ENCODE peak calls at places on chromosome 4, in eight cellular contexts. One of them, this sample, is unnamed.

GRCh38 chr4:21139327-21139726 is 439.1 kb downstream of the PACRGL start:
- DNase-seq in GM20000: no peak
- DNase-seq in uterus: no peak
- DNase-seq in choroid plexus epithelial cell: no peak
- DNase-seq in neural progenitor cell: no peak
- DNase-seq in fibroblast of the aortic adventitia: no peak
- DNase-seq in transverse colon: no peak
- DNase-seq in adrenal gland: no peak
- DNase-seq in this sample: no peak

GRCh38 chr4:185512516-185512915 is 22.8 kb downstream of the PDLIM3 start:
- DNase-seq in GM20000: no peak
- DNase-seq in uterus: no peak
- DNase-seq in choroid plexus epithelial cell: peak
- DNase-seq in neural progenitor cell: no peak
- DNase-seq in fibroblast of the aortic adventitia: peak
- DNase-seq in transverse colon: no peak
- DNase-seq in adrenal gland: no peak
- DNase-seq in this sample: no peak

GRCh38 chr4:8544741-8545438 is 35.3 kb upstream of the GPR78 start:
- DNase-seq in GM20000: no peak
- DNase-seq in uterus: no peak
- DNase-seq in choroid plexus epithelial cell: peak
- DNase-seq in neural progenitor cell: no peak
- DNase-seq in fibroblast of the aortic adventitia: no peak
- DNase-seq in transverse colon: no peak
- DNase-seq in adrenal gland: no peak
- DNase-seq in this sample: no peak

GRCh38 chr4:87219648-87220093 is 747 bp downstream of the KLHL8 start:
- DNase-seq in GM20000: peak
- DNase-seq in uterus: peak
- DNase-seq in choroid plexus epithelial cell: peak
- DNase-seq in neural progenitor cell: peak
- DNase-seq in fibroblast of the aortic adventitia: no peak
- DNase-seq in transverse colon: peak
- DNase-seq in adrenal gland: peak
- DNase-seq in this sample: no peak

GRCh38 chr4:155889036-155889793 is 14.3 kb upstream of the TDO2 start:
- DNase-seq in GM20000: no peak
- DNase-seq in uterus: no peak
- DNase-seq in choroid plexus epithelial cell: peak
- DNase-seq in neural progenitor cell: no peak
- DNase-seq in fibroblast of the aortic adventitia: peak
- DNase-seq in transverse colon: no peak
- DNase-seq in adrenal gland: peak
- DNase-seq in this sample: no peak

GRCh38 chr4:59369228-59369627 is 1830.9 kb upstream of the ADGRL3 start:
- DNase-seq in GM20000: no peak
- DNase-seq in uterus: no peak
- DNase-seq in choroid plexus epithelial cell: no peak
- DNase-seq in neural progenitor cell: no peak
- DNase-seq in fibroblast of the aortic adventitia: no peak
- DNase-seq in transverse colon: no peak
- DNase-seq in adrenal gland: no peak
- DNase-seq in this sample: no peak

GRCh38 chr4:128979934-128980333 is 113.4 kb downstream of the SCLT1 start:
- DNase-seq in GM20000: no peak
- DNase-seq in uterus: no peak
- DNase-seq in choroid plexus epithelial cell: peak
- DNase-seq in neural progenitor cell: no peak
- DNase-seq in fibroblast of the aortic adventitia: peak
- DNase-seq in transverse colon: no peak
- DNase-seq in adrenal gland: peak
- DNase-seq in this sample: no peak

GRCh38 chr4:36230523-36230922 is 13.8 kb downstream of the ARAP2 start:
- DNase-seq in GM20000: no peak
- DNase-seq in uterus: no peak
- DNase-seq in choroid plexus epithelial cell: no peak
- DNase-seq in neural progenitor cell: no peak
- DNase-seq in fibroblast of the aortic adventitia: no peak
- DNase-seq in transverse colon: no peak
- DNase-seq in adrenal gland: no peak
- DNase-seq in this sample: no peak

GRCh38 chr4:2789801-2790582 is 2.9 kb upstream of the SH3BP2 start:
- DNase-seq in GM20000: no peak
- DNase-seq in uterus: no peak
- DNase-seq in choroid plexus epithelial cell: no peak
- DNase-seq in neural progenitor cell: no peak
- DNase-seq in fibroblast of the aortic adventitia: no peak
- DNase-seq in transverse colon: no peak
- DNase-seq in adrenal gland: no peak
- DNase-seq in this sample: peak

GRCh38 chr4:6320663-6321062 is 51.0 kb downstream of the WFS1 start:
- DNase-seq in GM20000: no peak
- DNase-seq in uterus: no peak
- DNase-seq in choroid plexus epithelial cell: no peak
- DNase-seq in neural progenitor cell: no peak
- DNase-seq in fibroblast of the aortic adventitia: no peak
- DNase-seq in transverse colon: no peak
- DNase-seq in adrenal gland: no peak
- DNase-seq in this sample: no peak

GRCh38 chr4:84751707-84752106 is 168.8 kb downstream of the CDS1 start:
- DNase-seq in GM20000: no peak
- DNase-seq in uterus: no peak
- DNase-seq in choroid plexus epithelial cell: peak
- DNase-seq in neural progenitor cell: no peak
- DNase-seq in fibroblast of the aortic adventitia: no peak
- DNase-seq in transverse colon: no peak
- DNase-seq in adrenal gland: no peak
- DNase-seq in this sample: no peak

GRCh38 chr4:115279300-115279699 is 165.9 kb upstream of the NDST4 start:
- DNase-seq in GM20000: no peak
- DNase-seq in uterus: no peak
- DNase-seq in choroid plexus epithelial cell: no peak
- DNase-seq in neural progenitor cell: no peak
- DNase-seq in fibroblast of the aortic adventitia: no peak
- DNase-seq in transverse colon: no peak
- DNase-seq in adrenal gland: no peak
- DNase-seq in this sample: no peak

GRCh38 chr4:83757121-83757621 is 221.3 kb downstream of the GPAT3 start:
- DNase-seq in GM20000: no peak
- DNase-seq in uterus: no peak
- DNase-seq in choroid plexus epithelial cell: no peak
- DNase-seq in neural progenitor cell: no peak
- DNase-seq in fibroblast of the aortic adventitia: peak
- DNase-seq in transverse colon: no peak
- DNase-seq in adrenal gland: peak
- DNase-seq in this sample: no peak

GRCh38 chr4:44425614-44426208 is 22.9 kb downstream of the KCTD8 start:
- DNase-seq in GM20000: no peak
- DNase-seq in uterus: no peak
- DNase-seq in choroid plexus epithelial cell: peak
- DNase-seq in neural progenitor cell: peak
- DNase-seq in fibroblast of the aortic adventitia: peak
- DNase-seq in transverse colon: no peak
- DNase-seq in adrenal gland: peak
- DNase-seq in this sample: peak

GRCh38 chr4:8099981-8100464 is 58.6 kb downstream of the ABLIM2 start:
- DNase-seq in GM20000: no peak
- DNase-seq in uterus: no peak
- DNase-seq in choroid plexus epithelial cell: peak
- DNase-seq in neural progenitor cell: no peak
- DNase-seq in fibroblast of the aortic adventitia: peak
- DNase-seq in transverse colon: peak
- DNase-seq in adrenal gland: peak
- DNase-seq in this sample: no peak

GRCh38 chr4:104677122-104677521 is 182.4 kb upstream of the CXXC4 start:
- DNase-seq in GM20000: no peak
- DNase-seq in uterus: no peak
- DNase-seq in choroid plexus epithelial cell: no peak
- DNase-seq in neural progenitor cell: peak
- DNase-seq in fibroblast of the aortic adventitia: no peak
- DNase-seq in transverse colon: peak
- DNase-seq in adrenal gland: no peak
- DNase-seq in this sample: no peak

GRCh38 chr4:56181140-56181950 is 205.9 kb downstream of the AASDH start:
- DNase-seq in GM20000: no peak
- DNase-seq in uterus: no peak
- DNase-seq in choroid plexus epithelial cell: peak
- DNase-seq in neural progenitor cell: no peak
- DNase-seq in fibroblast of the aortic adventitia: no peak
- DNase-seq in transverse colon: no peak
- DNase-seq in adrenal gland: no peak
- DNase-seq in this sample: no peak

GRCh38 chr4:57114973-57115372 is 4.8 kb upstream of the IGFBP7 start:
- DNase-seq in GM20000: no peak
- DNase-seq in uterus: no peak
- DNase-seq in choroid plexus epithelial cell: peak
- DNase-seq in neural progenitor cell: no peak
- DNase-seq in fibroblast of the aortic adventitia: peak
- DNase-seq in transverse colon: no peak
- DNase-seq in adrenal gland: no peak
- DNase-seq in this sample: no peak

GRCh38 chr4:89308161-89308500 is 531 bp upstream of the GPRIN3 start:
- DNase-seq in GM20000: no peak
- DNase-seq in uterus: no peak
- DNase-seq in choroid plexus epithelial cell: no peak
- DNase-seq in neural progenitor cell: no peak
- DNase-seq in fibroblast of the aortic adventitia: peak
- DNase-seq in transverse colon: no peak
- DNase-seq in adrenal gland: no peak
- DNase-seq in this sample: no peak

GRCh38 chr4:30208731-30209435 is 511.3 kb upstream of the PCDH7 start:
- DNase-seq in GM20000: no peak
- DNase-seq in uterus: no peak
- DNase-seq in choroid plexus epithelial cell: peak
- DNase-seq in neural progenitor cell: no peak
- DNase-seq in fibroblast of the aortic adventitia: no peak
- DNase-seq in transverse colon: no peak
- DNase-seq in adrenal gland: no peak
- DNase-seq in this sample: no peak

GRCh38 chr4:87060957-87061356 is 126.1 kb downstream of the AFF1 start:
- DNase-seq in GM20000: no peak
- DNase-seq in uterus: no peak
- DNase-seq in choroid plexus epithelial cell: no peak
- DNase-seq in neural progenitor cell: no peak
- DNase-seq in fibroblast of the aortic adventitia: no peak
- DNase-seq in transverse colon: no peak
- DNase-seq in adrenal gland: no peak
- DNase-seq in this sample: no peak

DNA sequence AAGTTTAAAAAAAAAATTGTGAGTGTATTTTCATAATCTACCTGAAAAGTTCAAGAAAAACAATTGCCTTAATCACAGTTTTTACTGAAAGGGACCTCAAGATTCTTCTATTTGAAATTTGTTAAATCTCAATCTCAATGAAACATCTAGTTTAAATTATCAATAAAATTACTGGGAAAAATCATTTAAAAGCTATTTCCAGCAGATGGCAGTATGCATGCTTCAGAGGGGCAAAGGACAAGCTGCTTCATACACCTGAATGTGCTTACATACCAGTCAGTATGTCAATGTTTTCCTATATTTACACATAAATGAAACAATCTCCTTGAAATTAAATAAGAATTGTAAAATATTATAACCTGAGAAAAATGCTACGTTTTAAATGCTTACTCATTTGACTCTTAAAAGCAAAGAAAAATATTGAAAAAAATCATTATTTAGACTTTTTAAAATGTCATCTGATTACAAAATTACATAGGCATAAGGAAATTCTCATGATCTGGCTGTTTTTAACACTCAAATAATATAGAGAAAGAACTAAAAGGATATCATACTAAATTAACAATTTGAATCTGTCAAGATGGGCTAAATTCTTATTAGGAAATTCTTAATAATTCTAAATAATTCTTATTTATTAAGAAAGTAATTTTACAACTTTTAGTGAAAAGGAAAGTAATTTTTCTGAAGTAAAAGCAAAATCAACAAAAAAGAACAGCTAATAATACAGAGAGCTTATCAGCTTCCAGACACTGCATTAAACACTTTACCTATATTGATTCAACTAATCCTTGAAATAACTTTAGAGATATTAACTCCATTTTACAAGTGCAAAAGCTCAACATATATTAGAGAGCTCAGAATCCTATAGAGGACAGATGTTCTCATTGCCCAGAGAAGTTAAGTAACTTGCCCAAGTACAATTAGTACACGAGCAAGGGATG is 242.1 kb downstream of the ADAMTS3 start:
- DNase-seq in GM20000: peak
- DNase-seq in uterus: no peak
- DNase-seq in choroid plexus epithelial cell: peak
- DNase-seq in neural progenitor cell: peak
- DNase-seq in fibroblast of the aortic adventitia: peak
- DNase-seq in transverse colon: no peak
- DNase-seq in adrenal gland: peak
- DNase-seq in this sample: no peak
- TF ChIP-seq CTCF in GM20000: peak
- TF ChIP-seq CTCF in uterus: peak
- TF ChIP-seq CTCF in choroid plexus epithelial cell: peak
- TF ChIP-seq CTCF in neural progenitor cell: peak
- TF ChIP-seq CTCF in fibroblast of the aortic adventitia: peak
- TF ChIP-seq CTCF in transverse colon: peak
- TF ChIP-seq CTCF in adrenal gland: peak
- TF ChIP-seq CTCF in this sample: peak

GRCh38 chr4:80362578-80363181 is 27.1 kb downstream of the CFAP299 start:
- DNase-seq in GM20000: no peak
- DNase-seq in uterus: no peak
- DNase-seq in choroid plexus epithelial cell: peak
- DNase-seq in neural progenitor cell: peak
- DNase-seq in fibroblast of the aortic adventitia: peak
- DNase-seq in transverse colon: peak
- DNase-seq in adrenal gland: peak
- DNase-seq in this sample: peak
- TF ChIP-seq CTCF in GM20000: peak
- TF ChIP-seq CTCF in uterus: no peak
- TF ChIP-seq CTCF in choroid plexus epithelial cell: peak
- TF ChIP-seq CTCF in neural progenitor cell: peak
- TF ChIP-seq CTCF in fibroblast of the aortic adventitia: peak
- TF ChIP-seq CTCF in transverse colon: peak
- TF ChIP-seq CTCF in adrenal gland: peak
- TF ChIP-seq CTCF in this sample: peak

GRCh38 chr4:32775049-32775448 is 2054.9 kb downstream of the PCDH7 start:
- DNase-seq in GM20000: no peak
- DNase-seq in uterus: no peak
- DNase-seq in choroid plexus epithelial cell: peak
- DNase-seq in neural progenitor cell: peak
- DNase-seq in fibroblast of the aortic adventitia: peak
- DNase-seq in transverse colon: no peak
- DNase-seq in adrenal gland: no peak
- DNase-seq in this sample: no peak
- TF ChIP-seq CTCF in GM20000: no peak
- TF ChIP-seq CTCF in uterus: no peak
- TF ChIP-seq CTCF in choroid plexus epithelial cell: peak
- TF ChIP-seq CTCF in neural progenitor cell: peak
- TF ChIP-seq CTCF in fibroblast of the aortic adventitia: no peak
- TF ChIP-seq CTCF in transverse colon: peak
- TF ChIP-seq CTCF in adrenal gland: no peak
- TF ChIP-seq CTCF in this sample: no peak

DNA sequence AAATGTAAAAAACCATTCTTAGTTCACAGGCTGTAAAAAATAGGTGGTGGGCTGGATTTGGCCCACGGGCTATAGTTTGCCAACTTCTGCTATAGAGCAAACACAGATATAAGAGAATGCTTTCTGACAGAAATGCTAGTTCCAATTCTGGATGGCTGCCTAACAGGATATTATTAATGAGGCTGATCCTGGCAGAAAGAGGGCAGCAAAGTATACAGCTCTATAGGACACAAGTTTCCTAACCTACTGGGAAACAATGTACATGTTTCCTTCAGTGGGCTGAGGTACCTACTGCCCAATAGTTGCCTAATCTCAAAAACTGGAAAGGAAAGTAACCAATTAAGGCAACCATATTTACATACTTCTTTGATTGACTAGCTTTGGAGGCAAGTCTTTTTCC is 58.2 kb upstream of the UCP1 start:
- DNase-seq in GM20000: no peak
- DNase-seq in uterus: no peak
- DNase-seq in choroid plexus epithelial cell: peak
- DNase-seq in neural progenitor cell: no peak
- DNase-seq in fibroblast of the aortic adventitia: no peak
- DNase-seq in transverse colon: no peak
- DNase-seq in adrenal gland: no peak
- DNase-seq in this sample: no peak
- TF ChIP-seq CTCF in GM20000: no peak
- TF ChIP-seq CTCF in uterus: no peak
- TF ChIP-seq CTCF in choroid plexus epithelial cell: peak
- TF ChIP-seq CTCF in neural progenitor cell: no peak
- TF ChIP-seq CTCF in fibroblast of the aortic adventitia: no peak
- TF ChIP-seq CTCF in transverse colon: no peak
- TF ChIP-seq CTCF in adrenal gland: no peak
- TF ChIP-seq CTCF in this sample: no peak